ENCODE peak calls at places on chromosomes 7 and 10, in six cellular contexts. D, N, G, B, W and J are unnamed samples.

GRCh38 chr7:98691619-98692018 is 74.5 kb downstream of the NPTX2 start:
- DNase-seq in D (no peak), N (no peak), G (no peak), B (no peak), W (no peak), J (no peak)

GRCh38 chr10:112203328-112204076 is 19.9 kb upstream of the GPAM start:
- DNase-seq in D (no peak), N (no peak), G (no peak), B (no peak), W (no peak), J (no peak)

GRCh38 chr7:150992833-150993302 is 2.1 kb downstream of the NOS3 start:
- DNase-seq in D (no peak), N (no peak), G (no peak), B (no peak), W (peak; percentile 46), J (no peak)

GRCh38 chr10:79266092-79266491 is 81.2 kb upstream of the PPIF start:
- DNase-seq in D (no peak), N (no peak), G (peak; percentile 19), B (no peak), W (no peak), J (no peak)

GRCh38 chr10:8946451-8946850 is 892.0 kb downstream of the GATA3 start:
- DNase-seq in D (no peak), N (no peak), G (no peak), B (no peak), W (no peak), J (no peak)

GRCh38 chr7:112908106-112908505 is 117.9 kb upstream of the TMEM168 start:
- DNase-seq in D (no peak), N (no peak), G (no peak), B (no peak), W (peak; percentile 11), J (no peak)

GRCh38 chr10:27448926-27449325 is 55.2 kb upstream of the RAB18 start:
- DNase-seq in D (no peak), N (no peak), G (no peak), B (peak; percentile 83), W (no peak), J (no peak)

GRCh38 chr7:24715661-24716479 is 41.4 kb downstream of the GSDME start:
- DNase-seq in D (no peak), N (no peak), G (no peak), B (peak; percentile 17), W (peak; percentile 79), J (no peak)

GRCh38 chr7:87876040-87876758 is at the start of the genes DBF4 and SLC25A40:
- DNase-seq in D (peak; percentile 96), N (peak; percentile 78), G (peak; percentile 96), B (peak; percentile 95), W (peak; percentile 95), J (peak; percentile 93)

GRCh38 chr10:122162566-122163181 is 108.4 kb upstream of the BTBD16 start:
- DNase-seq in D (no peak), N (no peak), G (no peak), B (no peak), W (no peak), J (peak; percentile 48)

GRCh38 chr7:148699772-148700629 is 1.3 kb downstream of the CUL1 start:
- DNase-seq in D (no peak), N (no peak), G (no peak), B (peak; percentile 55), W (no peak), J (peak; percentile 47)

GRCh38 chr7:40205992-40206391 is 71.2 kb downstream of the SUGCT start:
- DNase-seq in D (no peak), N (no peak), G (no peak), B (no peak), W (no peak), J (no peak)

GRCh38 chr7:141695803-141696289 is 6.1 kb downstream of the DENND11 start:
- DNase-seq in D (no peak), N (no peak), G (no peak), B (no peak), W (no peak), J (no peak)

GRCh38 chr7:43792471-43792870 is 34.0 kb downstream of the BLVRA start:
- DNase-seq in D (no peak), N (no peak), G (no peak), B (no peak), W (no peak), J (no peak)

GRCh38 chr10:51862149-51862548 is 162.8 kb upstream of the CSTF2T start:
- DNase-seq in D (no peak), N (no peak), G (no peak), B (no peak), W (no peak), J (no peak)

GRCh38 chr7:137381045-137381444 is 37.5 kb upstream of the PTN start:
- DNase-seq in D (no peak), N (no peak), G (no peak), B (no peak), W (no peak), J (no peak)

GRCh38 chr7:105399043-105399725 is 10.5 kb upstream of the SRPK2 start:
- DNase-seq in D (no peak), N (no peak), G (no peak), B (peak; percentile 28), W (no peak), J (no peak)

GRCh38 chr7:114916261-114916892 is 5.5 kb upstream of the MDFIC start:
- DNase-seq in D (no peak), N (no peak), G (no peak), B (no peak), W (no peak), J (no peak)

GRCh38 chr10:12727832-12728215 is 273.7 kb downstream of the CCDC3 start:
- DNase-seq in D (no peak), N (no peak), G (no peak), B (peak; percentile 73), W (no peak), J (no peak)

GRCh38 chr7:112366886-112367285 is 83.4 kb upstream of the IFRD1 start:
- DNase-seq in D (no peak), N (no peak), G (no peak), B (no peak), W (no peak), J (no peak)

GRCh38 chr7:120337308-120337907 is 64.4 kb downstream of the KCND2 start:
- DNase-seq in D (no peak), N (no peak), G (no peak), B (no peak), W (no peak), J (no peak)

GRCh38 chr10:12327074-12327473 is 22.3 kb upstream of the CAMK1D start:
- DNase-seq in D (no peak), N (no peak), G (no peak), B (no peak), W (no peak), J (no peak)

GRCh38 chr7:129163875-129164544 is 19.5 kb downstream of the TSPAN33 start:
- DNase-seq in D (no peak), N (peak; percentile 48), G (no peak), B (peak; percentile 38), W (peak; percentile 73), J (peak; percentile 64)

GRCh38 chr7:22934023-22934422 is 79.9 kb downstream of the HYCC1 start:
- DNase-seq in D (no peak), N (no peak), G (no peak), B (no peak), W (no peak), J (no peak)